ENCODE peak calls at places on chromosomes 4 and X, in ten cellular contexts. I is activated CD4-positive, alpha-beta T cell treated with anti-CD3 and anti-CD28 coated beads, Interleukin-2, amount 10 ng/mL, durations not matched to agents 24 days and 14 days; C is activated T-cell treated with anti-CD3 and anti-CD28 coated beads, Interleukin-2, amount 50 U/mL, for 48 hours; Q is NCI-H1694 treated with DMSO at 0.1 percent for 48 hours; P is PC-3; J is caudate nucleus; Z is RWPE1; Y is tibial artery; F is coronary artery; G is NCI-H2029. K is an unnamed sample.

GRCh38 chrX:7233632-7234406 is 85.9 kb upstream of the PUDP start:
- DNase-seq in I (no peak), C (no peak), Q (no peak), P (no peak), J (no peak), Z (no peak), Y (no peak), F (no peak), G (no peak), K (no peak)

GRCh38 chrX:57367649-57368048 is 81.1 kb downstream of the FAAH2 start:
- DNase-seq in I (no peak), C (no peak), Q (no peak), P (no peak), J (no peak), Z (no peak), Y (no peak), F (no peak), G (peak), K (no peak)

GRCh38 chrX:121307441-121307840 is 260.0 kb downstream of the GLUD2 start:
- DNase-seq in I (peak), C (no peak), Q (no peak), P (no peak), J (no peak), Z (no peak), Y (no peak), F (no peak), G (no peak), K (no peak)

GRCh38 chr4:38163216-38164006 is 203.2 kb downstream of the PTTG2 start:
- DNase-seq in I (no peak), C (no peak), Q (no peak), P (peak), J (no peak), Z (peak), Y (no peak), F (no peak), G (no peak), K (peak)

GRCh38 chrX:46865281-46865680 is 28.4 kb downstream of the RP2 start:
- DNase-seq in I (no peak), C (no peak), Q (no peak), P (peak), J (no peak), Z (peak), Y (no peak), F (no peak), G (no peak), K (no peak)

GRCh38 chrX:107678957-107679740 is 50.8 kb downstream of the PRPS1 start:
- DNase-seq in I (peak), C (peak), Q (no peak), P (no peak), J (no peak), Z (no peak), Y (peak), F (peak), G (no peak), K (peak)

GRCh38 chrX:111519215-111519614 is 7.8 kb downstream of the SERTM2 start:
- DNase-seq in I (no peak), C (no peak), Q (peak), P (no peak), J (no peak), Z (no peak), Y (no peak), F (no peak), G (no peak), K (no peak)

GRCh38 chrX:51798701-51799100 is 55.5 kb downstream of the GSPT2 start:
- DNase-seq in I (no peak), C (no peak), Q (no peak), P (no peak), J (no peak), Z (no peak), Y (no peak), F (no peak), G (no peak), K (no peak)

GRCh38 chr4:7808752-7809151 is 130.9 kb downstream of the AFAP1 start:
- DNase-seq in I (no peak), C (no peak), Q (no peak), P (peak), J (no peak), Z (peak), Y (no peak), F (peak), G (no peak), K (no peak)